ENCODE peak calls at places on chromosomes 2 and 18, in four cellular contexts. C is CD4-positive, alpha-beta T cell; E is H4; B is T-helper 9 cell. L is an unnamed sample.
A peak's percentile ranks its signal among the peaks of the same experiment; 100 is the strongest.

GRCh38 chr2:27000228-27000627 is 29.8 kb downstream of the MAPRE3 start:
- DNase-seq in C (no peak), E (no peak), B (no peak), L (no peak)

GRCh38 chr18:59783138-59783537 is 85.9 kb upstream of the CCBE1 start:
- DNase-seq in C (no peak), E (peak; percentile 81), B (no peak), L (no peak)

GRCh38 chr2:71157124-71157802 is 26.8 kb downstream of the MPHOSPH10 start:
- DNase-seq in C (peak; percentile 31), E (no peak), B (peak; percentile 47), L (peak; percentile 16)

GRCh38 chr18:22559414-22560282 is 141.9 kb upstream of the CTAGE1 start:
- DNase-seq in C (no peak), E (peak; percentile 63), B (no peak), L (no peak)

GRCh38 chr2:192004188-192004963 is 157.5 kb upstream of the CAVIN2 start:
- DNase-seq in C (no peak), E (no peak), B (no peak), L (no peak)

GRCh38 chr2:196125596-196125995 is 45.8 kb downstream of the STK17B start:
- DNase-seq in C (no peak), E (no peak), B (no peak), L (no peak)

GRCh38 chr2:11239147-11239546 is 83.9 kb downstream of the SLC66A3 start:
- DNase-seq in C (no peak), E (no peak), B (no peak), L (no peak)

GRCh38 chr2:105409717-105410116 is 10.9 kb upstream of the FHL2 start:
- DNase-seq in C (no peak), E (peak; percentile 89), B (no peak), L (no peak)

GRCh38 chr18:46190667-46191066 is 86.5 kb downstream of the HAUS1 start:
- DNase-seq in C (no peak), E (no peak), B (no peak), L (no peak)

GRCh38 chr2:42901076-42901645 is 108.8 kb upstream of the HAAO start:
- DNase-seq in C (no peak), E (no peak), B (no peak), L (no peak)

GRCh38 chr2:62197609-62198236 is 1.8 kb downstream of the B3GNT2 start:
- DNase-seq in C (no peak), E (no peak), B (peak; percentile 5), L (no peak)

GRCh38 chr2:62768615-62769014 is 63.1 kb downstream of the EHBP1 start:
- DNase-seq in C (no peak), E (no peak), B (no peak), L (no peak)

GRCh38 chr2:236366406-236366805 is 102.2 kb upstream of the ASB18 start:
- DNase-seq in C (peak; percentile 23), E (no peak), B (no peak), L (no peak)

GRCh38 chr2:236668531-236668969 is 98.9 kb downstream of the ACKR3 start:
- DNase-seq in C (no peak), E (no peak), B (no peak), L (no peak)

GRCh38 chr2:205280630-205281225 is 401.6 kb upstream of the NRP2 start:
- DNase-seq in C (no peak), E (no peak), B (no peak), L (no peak)

GRCh38 chr18:68507781-68508180 is 207.1 kb downstream of the TMX3 start:
- DNase-seq in C (no peak), E (no peak), B (no peak), L (no peak)

GRCh38 chr2:88059979-88060906 is 4.7 kb upstream of the KRCC1 start:
- DNase-seq in C (peak; percentile 23), E (peak; percentile 34), B (no peak), L (peak; percentile 13)

GRCh38 chr2:191692502-191693115 is 14.7 kb downstream of the NABP1 start:
- DNase-seq in C (no peak), E (no peak), B (no peak), L (no peak)

GRCh38 chr2:46079996-46080560 is 217.1 kb upstream of the EPAS1 start:
- DNase-seq in C (no peak), E (no peak), B (no peak), L (no peak)

GRCh38 chr2:240806006-240806405 is 14.0 kb downstream of the KIF1A start:
- DNase-seq in C (no peak), E (no peak), B (no peak), L (no peak)

GRCh38 chr2:96541753-96542152 is 5.2 kb downstream of the ARID5A start:
- DNase-seq in C (no peak), E (no peak), B (no peak), L (no peak)

GRCh38 chr2:239934571-239935171 is 90.5 kb downstream of the NDUFA10 start:
- DNase-seq in C (peak; percentile 47), E (no peak), B (peak; percentile 52), L (peak; percentile 50)

GRCh38 chr2:168119519-168120141 is 127.8 kb downstream of the STK39 start:
- DNase-seq in C (no peak), E (peak; percentile 49), B (no peak), L (no peak)

GRCh38 chr18:11851156-11852047 is at the start of gene CHMP1B:
- DNase-seq in C (peak; percentile 95), E (peak; percentile 94), B (peak; percentile 97), L (peak; percentile 97)

GRCh38 chr18:3623769-3624545 is 174.0 kb downstream of the TGIF1 start:
- DNase-seq in C (no peak), E (peak; percentile 98), B (no peak), L (peak; percentile 37)

GRCh38 chr2:101418704-101419663 is 31.7 kb upstream of the CREG2 start:
- DNase-seq in C (peak; percentile 49), E (peak; percentile 46), B (peak; percentile 38), L (peak; percentile 42)

GRCh38 chr2:71004857-71005256 is 10.2 kb upstream of the TEX261 start:
- DNase-seq in C (no peak), E (no peak), B (no peak), L (no peak)

GRCh38 chr2:51633073-51633472 is 601.1 kb upstream of the NRXN1 start:
- DNase-seq in C (no peak), E (no peak), B (no peak), L (no peak)

GRCh38 chr2:190794466-190795184 is 86.0 kb upstream of the GLS start:
- DNase-seq in C (no peak), E (no peak), B (no peak), L (no peak)

L was measured in T-helper 2 cell treated with Interferon-gamma antibody and Interleukin-4, amounts not matched to agents 5 μg/mL and 100 μg/mL, for 36 hours.